ENCODE peak calls at places on chromosomes 7 and 10, in six cellular contexts. R, U, J, L, W and M are unnamed samples.

GRCh38 chr7:123824754-123825067 is 20.3 kb upstream of the HYAL4 start:
- DNase-seq in W (no peak), U (no peak), L (no peak), R (no peak), J (no peak), M (no peak)

GRCh38 chr10:76880931-76881330 is 756.7 kb downstream of the KCNMA1 start:
- DNase-seq in L (no peak), R (no peak), W (no peak), J (no peak), U (no peak), M (no peak)

GRCh38 chr10:68419376-68419775 is 12.3 kb upstream of the RUFY2 start:
- DNase-seq in R (no peak), J (no peak), U (no peak), W (no peak), L (no peak), M (no peak)

GRCh38 chr7:20330176-20330796 is 414 bp upstream of the ITGB8 start:
- DNase-seq in U (peak; percentile 84), W (peak; percentile 89), L (no peak), J (peak; percentile 83), R (peak; percentile 95), M (peak; percentile 17)

GRCh38 chr7:66330961-66331360 is 125.8 kb downstream of the TPST1 start:
- DNase-seq in W (no peak), R (peak; percentile 86), L (no peak), J (no peak), U (peak; percentile 31), M (no peak)

GRCh38 chr10:127832456-127832855 is 60.3 kb downstream of the CLRN3 start:
- DNase-seq in L (no peak), R (peak; percentile 21), U (peak; percentile 43), W (no peak), J (no peak), M (no peak)

GRCh38 chr7:14637968-14638367 is 264.6 kb downstream of the DGKB start:
- DNase-seq in W (no peak), L (no peak), R (peak; percentile 2), U (no peak), J (no peak), M (no peak)

GRCh38 chr7:80711521-80711920 is 73.1 kb downstream of the CD36 start:
- DNase-seq in W (no peak), R (peak; percentile 29), J (no peak), U (no peak), L (no peak), M (no peak)

GRCh38 chr7:19728731-19729130 is 19.9 kb upstream of the POLR1F start:
- DNase-seq in L (no peak), U (no peak), J (no peak), R (no peak), W (no peak), M (no peak)

GRCh38 chr7:30927559-30927958 is 15.9 kb downstream of the AQP1 start:
- DNase-seq in L (no peak), U (no peak), J (no peak), W (no peak), R (no peak), M (no peak)

GRCh38 chr10:8379906-8380832 is 325.7 kb downstream of the GATA3 start:
- DNase-seq in L (no peak), U (no peak), R (no peak), J (no peak), W (no peak), M (no peak)

GRCh38 chr7:35649711-35650110 is 45.2 kb downstream of the HERPUD2 start:
- DNase-seq in U (no peak), W (no peak), L (no peak), R (no peak), J (no peak), M (no peak)

GRCh38 chr10:122445469-122445868 is 9.0 kb upstream of the ARMS2 start:
- DNase-seq in W (no peak), U (no peak), J (no peak), R (no peak), L (no peak), M (no peak)

GRCh38 chr7:41107330-41107937 is 595.5 kb downstream of the INHBA start:
- DNase-seq in J (no peak), W (no peak), L (no peak), R (no peak), U (no peak), M (no peak)

GRCh38 chr10:47021850-47022249 is 110.6 kb downstream of the PTPN20 start:
- DNase-seq in U (no peak), J (no peak), W (no peak), R (no peak), L (no peak), M (no peak)

GRCh38 chr10:35336084-35336831 is at the start of gene CCNY:
- DNase-seq in U (peak; percentile 78), R (peak; percentile 81), J (peak; percentile 85), W (peak; percentile 62), L (peak; percentile 76), M (no peak)

GRCh38 chr7:79337722-79338121 is 115.7 kb downstream of the MAGI2 start:
- DNase-seq in R (no peak), L (no peak), J (no peak), W (no peak), U (no peak), M (no peak)

GRCh38 chr10:102815790-102816549 is 21.2 kb downstream of the CYP17A1 start:
- DNase-seq in J (peak; percentile 34), W (no peak), R (peak; percentile 94), U (peak; percentile 69), L (no peak), M (no peak)

GRCh38 chr7:84668116-84668515 is 473.5 kb upstream of the SEMA3A start:
- DNase-seq in W (no peak), U (no peak), L (no peak), J (no peak), R (no peak), M (no peak)

GRCh38 chr10:35089641-35090161 is 440 bp downstream of the CUL2 start:
- DNase-seq in R (peak; percentile 34), W (no peak), U (peak; percentile 16), L (peak; percentile 21), J (no peak), M (no peak)

GRCh38 chr10:86205086-86205760 is 161.4 kb downstream of the GRID1 start:
- DNase-seq in L (no peak), W (no peak), R (no peak), U (no peak), J (no peak), M (no peak)

GRCh38 chr10:132305654-132306340 is 2.0 kb downstream of the STK32C start:
- DNase-seq in J (no peak), R (no peak), U (no peak), W (no peak), L (no peak), M (no peak)

GRCh38 chr7:110090113-110090820 is 1000.7 kb upstream of the LRRN3 start:
- DNase-seq in J (no peak), L (no peak), U (no peak), R (peak; percentile 11), W (no peak), M (no peak)

GRCh38 chr7:4817178-4817905 is 41.9 kb downstream of the AP5Z1 start:
- DNase-seq in J (no peak), U (no peak), R (no peak), L (no peak), W (no peak), M (no peak)

GRCh38 chr10:124149143-124149542 is 55.7 kb upstream of the CHST15 start:
- DNase-seq in J (no peak), R (no peak), L (no peak), U (no peak), W (no peak), M (no peak)

GRCh38 chr10:45509491-45509890 is 135.5 kb downstream of the ALOX5 start:
- DNase-seq in R (no peak), J (no peak), L (no peak), W (no peak), U (no peak), M (no peak)

GRCh38 chr10:45515630-45516029 is 141.6 kb downstream of the ALOX5 start:
- DNase-seq in J (no peak), U (no peak), R (no peak), W (peak; percentile 9), L (no peak), M (no peak)

GRCh38 chr10:45518741-45519140 is 144.7 kb downstream of the ALOX5 start:
- DNase-seq in U (no peak), R (no peak), J (no peak), L (no peak), W (no peak), M (no peak)

GRCh38 chr10:45514283-45515270 is 140.6 kb downstream of the ALOX5 start:
- DNase-seq in J (no peak), W (no peak), R (no peak), U (no peak), L (no peak), M (no peak)

GRCh38 chr10:45513586-45513985 is 139.6 kb downstream of the ALOX5 start:
- DNase-seq in W (no peak), U (no peak), J (no peak), R (peak; percentile 46), L (no peak), M (no peak)
- H3K27ac ChIP-seq in W (no peak overlapping the region), U (no peak overlapping the region), J (no peak overlapping the region), R (no peak overlapping the region), L (no peak overlapping the region), M (no peak overlapping the region)

DNA sequence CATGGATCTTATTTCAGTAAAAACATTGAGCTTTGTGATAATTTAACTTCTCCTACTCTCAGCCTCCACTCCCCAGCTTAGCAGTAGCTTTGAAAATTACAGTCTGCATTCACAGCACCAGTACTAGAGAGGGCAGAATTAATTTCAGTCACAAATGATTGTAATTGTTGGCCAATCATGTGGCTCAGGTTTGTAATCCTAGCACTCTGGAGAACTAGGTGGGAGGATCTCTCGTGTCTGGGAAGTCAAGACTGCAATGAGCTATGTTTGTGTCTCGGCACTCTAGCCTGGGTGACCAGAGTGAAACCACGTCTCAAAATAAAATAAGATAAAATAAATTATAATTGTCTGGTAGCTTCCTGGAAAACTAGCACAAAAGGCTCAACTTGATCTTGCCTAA is 620.9 kb downstream of the TNS3 start:
- DNase-seq in J (no peak), R (peak; percentile 43), L (no peak), U (no peak), W (no peak), M (no peak)
- H3K9me3 ChIP-seq in J (peaks cover 21% of the 10 kb centered on the region), R (no peaks in the 10 kb centered on the region), L (no peaks in the 10 kb centered on the region), U (no peaks in the 10 kb centered on the region), W (peaks cover 2% of the 10 kb centered on the region), M (peaks cover 23% of the 10 kb centered on the region)

DNA sequence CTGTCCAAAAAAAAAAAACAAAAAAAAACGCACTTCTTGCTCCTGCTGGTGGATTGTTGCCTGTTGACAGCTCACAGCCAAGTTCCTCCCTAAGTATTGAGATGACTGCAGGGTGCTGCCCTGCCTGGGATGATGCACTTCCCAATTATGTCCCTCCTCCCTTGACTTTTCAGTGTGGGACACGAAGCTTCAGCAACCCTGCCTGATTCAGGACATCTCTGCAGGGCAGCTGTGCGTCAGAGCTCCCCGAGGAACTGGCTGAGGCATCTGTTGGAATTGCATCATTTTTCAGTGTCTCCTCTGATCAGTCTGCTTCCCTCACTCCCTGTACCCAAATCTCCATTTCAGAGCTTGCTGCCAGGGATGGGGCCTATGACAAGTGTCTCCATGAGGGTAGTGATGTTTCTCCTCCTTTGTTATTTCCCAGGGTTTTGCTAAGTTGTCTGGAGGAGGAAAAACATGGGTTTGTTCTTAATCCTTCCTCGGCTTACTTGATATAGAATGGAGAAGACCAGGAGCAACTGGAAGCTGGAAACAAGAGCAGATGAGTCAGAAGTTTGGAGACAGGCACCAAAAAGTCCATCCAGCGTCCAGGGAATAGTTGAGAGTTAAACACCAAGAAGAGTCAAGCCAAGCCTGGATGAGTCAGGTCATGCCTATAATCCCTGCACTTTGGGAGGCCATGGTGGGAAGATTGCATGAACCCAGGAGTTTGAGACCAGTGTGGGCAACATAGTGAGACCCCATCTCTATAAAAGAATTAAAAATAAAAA is 355.1 kb downstream of the GALNT17 start:
- DNase-seq in R (peak; percentile 46), U (no peak), L (no peak), W (no peak), J (peak; percentile 9), M (no peak)
- H3K4me3 ChIP-seq in R (no peak overlapping the region), U (no peak overlapping the region), L (no peak overlapping the region), W (no peak overlapping the region), J (no peak overlapping the region), M (no peak overlapping the region)

GRCh38 chr7:77528368-77528767 is 8.7 kb upstream of the PTPN12 start:
- DNase-seq in R (no peak), J (no peak), W (no peak), U (no peak), L (no peak), M (no peak)
- H3K27ac ChIP-seq in R (no peak overlapping the region), J (no peak overlapping the region), W (no peak overlapping the region), U (no peak overlapping the region), L (no peak overlapping the region), M (no peak overlapping the region)